ENCODE peak calls at places on chromosomes 2 and 18, in nine cellular contexts. U is retinal pigment epithelial cell, Y is HFF-Myc, D is right cardiac atrium, S is activated T-cell treated with anti-CD3 and anti-CD28 coated beads for 1 hour, L is NAMALWA, C is amniotic epithelial cell, Z is GM06990, J is iPS-NIHi11. X is an unnamed sample.

GRCh38 chr2:118047273-118047898 is 33.5 kb upstream of the CCDC93 start:
- DNase-seq in S (no peak), J (no peak), C (peak; percentile 86), Y (no peak), U (no peak), Z (no peak), D (no peak), L (no peak), X (no peak)

GRCh38 chr2:9629222-9630000 is 1.4 kb downstream of the YWHAQ start:
- DNase-seq in D (no peak), S (no peak), J (no peak), Z (no peak), C (peak; percentile 49), Y (no peak), L (no peak), U (no peak), X (no peak)

GRCh38 chr2:47501374-47502200 is 98.6 kb downstream of the MSH2 start:
- DNase-seq in S (no peak), L (no peak), C (peak; percentile 85), U (no peak), Y (no peak), Z (no peak), J (no peak), D (no peak), X (no peak)

GRCh38 chr2:195498839-195499490 is 158.1 kb upstream of the SLC39A10 start:
- DNase-seq in D (no peak), U (no peak), S (no peak), Y (no peak), J (no peak), C (peak; percentile 27), Z (no peak), L (no peak), X (no peak)

GRCh38 chr2:219251656-219252055 is 1.4 kb upstream of the TUBA4B start:
- DNase-seq in L (no peak), D (no peak), Y (no peak), Z (no peak), U (no peak), J (no peak), S (no peak), C (no peak), X (no peak)

GRCh38 chr2:207828361-207829057 is 58.8 kb upstream of the FZD5 start:
- DNase-seq in J (no peak), C (peak; percentile 12), Y (no peak), L (no peak), Z (no peak), D (no peak), U (no peak), S (no peak), X (no peak)

GRCh38 chr18:6778459-6778858 is 48.9 kb downstream of the ARHGAP28 start:
- DNase-seq in Y (no peak), C (no peak), U (no peak), J (no peak), Z (no peak), D (no peak), L (no peak), S (no peak), X (no peak)

GRCh38 chr18:24094561-24094960 is 44.3 kb upstream of the CABYR start:
- DNase-seq in J (no peak), S (no peak), C (no peak), U (no peak), L (peak; percentile 9), Y (no peak), Z (no peak), D (no peak), X (no peak)

GRCh38 chr2:240351088-240351741 is 84.2 kb upstream of the GPC1 start:
- DNase-seq in Y (no peak), J (no peak), C (peak; percentile 45), U (no peak), Z (no peak), L (no peak), S (no peak), D (peak; percentile 9), X (no peak)

GRCh38 chr2:106334802-106335201 is 133.4 kb downstream of the RGPD3 start:
- DNase-seq in U (peak; percentile 57), S (no peak), Y (no peak), D (no peak), Z (no peak), J (no peak), L (no peak), C (no peak), X (no peak)

GRCh38 chr18:49898421-49898820 is 85.1 kb upstream of the ACAA2 start:
- DNase-seq in L (peak; percentile 79), D (no peak), Y (peak; percentile 61), U (peak; percentile 41), Z (no peak), C (peak; percentile 79), J (peak; percentile 65), S (peak; percentile 50), X (peak; percentile 49)

GRCh38 chr2:1690056-1690775 is 54.1 kb downstream of the PXDN start:
- DNase-seq in S (no peak), C (peak; percentile 55), L (no peak), Z (no peak), D (no peak), Y (no peak), U (peak; percentile 50), J (no peak), X (no peak)

GRCh38 chr2:222835142-222835822 is 25.6 kb upstream of the ACSL3 start:
- DNase-seq in C (no peak), Y (no peak), U (no peak), D (no peak), Z (no peak), L (peak; percentile 13), J (no peak), S (no peak), X (no peak)

GRCh38 chr2:235757212-235757611 is 263.4 kb downstream of the AGAP1 start:
- DNase-seq in Y (no peak), U (no peak), S (no peak), J (no peak), L (no peak), D (no peak), C (no peak), Z (no peak), X (no peak)

GRCh38 chr18:48950536-48951447 is at the start of gene SMAD7:
- DNase-seq in D (peak; percentile 80), Z (no peak), S (no peak), L (peak; percentile 78), Y (no peak), C (no peak), U (no peak), J (no peak), X (peak; percentile 25)

GRCh38 chr2:104476563-104476988 is 377.3 kb upstream of the POU3F3 start:
- DNase-seq in L (no peak), S (no peak), U (no peak), Y (no peak), C (no peak), D (no peak), J (no peak), Z (no peak), X (no peak)

GRCh38 chr2:209629622-209630021 is 142.0 kb upstream of the UNC80 start:
- DNase-seq in L (no peak), S (no peak), C (peak; percentile 16), U (peak; percentile 70), Z (no peak), J (peak; percentile 10), D (no peak), Y (no peak), X (no peak)

GRCh38 chr2:237883951-237884392 is 24.5 kb downstream of the RAMP1 start:
- DNase-seq in S (no peak), Z (no peak), D (no peak), Y (no peak), C (no peak), L (no peak), J (no peak), U (no peak), X (no peak)

GRCh38 chr2:152942940-152943440 is 224.6 kb downstream of the ARL6IP6 start:
- DNase-seq in S (no peak), Z (no peak), U (no peak), J (no peak), C (no peak), Y (no peak), D (no peak), L (no peak), X (no peak)

GRCh38 chr2:67825476-67825875 is 237.3 kb downstream of the C1D start:
- DNase-seq in Z (no peak), U (no peak), Y (peak; percentile 38), D (no peak), C (peak; percentile 72), S (no peak), L (peak; percentile 65), J (no peak), X (no peak)

GRCh38 chr2:188975497-188976102 is 1.4 kb downstream of the COL3A1 start:
- DNase-seq in D (no peak), U (no peak), Y (peak; percentile 95), S (no peak), C (peak; percentile 97), Z (no peak), L (no peak), J (peak; percentile 4), X (no peak)

GRCh38 chr2:120989911-120990441 is 254.3 kb downstream of the GLI2 start:
- DNase-seq in S (no peak), C (no peak), D (no peak), Z (no peak), L (no peak), U (no peak), Y (no peak), J (no peak), X (no peak)

GRCh38 chr18:58755304-58756010 is 84.2 kb downstream of the MALT1 start:
- DNase-seq in U (no peak), S (no peak), D (peak; percentile 69), Z (peak; percentile 16), J (no peak), C (no peak), L (no peak), Y (no peak), X (no peak)

GRCh38 chr2:101040072-101040471 is 38.0 kb downstream of the RPL31 start:
- DNase-seq in D (no peak), Z (no peak), Y (no peak), J (no peak), U (no peak), C (no peak), L (no peak), S (no peak), X (no peak)

GRCh38 chr18:79766308-79766707 is 31.4 kb upstream of the KCNG2 start:
- DNase-seq in U (no peak), C (no peak), D (no peak), Z (no peak), Y (no peak), L (no peak), J (no peak), S (no peak), X (no peak)

GRCh38 chr2:178327516-178327915 is 123.5 kb downstream of the PRKRA start:
- DNase-seq in U (no peak), Y (no peak), C (peak; percentile 21), L (no peak), S (no peak), J (no peak), Z (no peak), D (no peak), X (no peak)

GRCh38 chr18:54280206-54280550 is 10.9 kb downstream of the POLI start:
- DNase-seq in Y (no peak), D (no peak), U (no peak), Z (no peak), C (no peak), S (no peak), J (peak; percentile 30), L (no peak), X (no peak)

GRCh38 chr2:207133862-207134519 is 31.8 kb downstream of the KLF7 start:
- DNase-seq in U (peak; percentile 52), D (peak; percentile 73), J (peak; percentile 38), Y (peak; percentile 75), S (no peak), L (no peak), C (peak; percentile 96), Z (no peak), X (no peak)

GRCh38 chr2:71456617-71457016 is 3.3 kb downstream of the DYSF start:
- DNase-seq in C (no peak), D (no peak), S (no peak), U (no peak), Z (no peak), L (no peak), J (no peak), Y (no peak), X (no peak)

GRCh38 chr2:24907106-24907505 is 12.9 kb downstream of the ADCY3 start:
- DNase-seq in L (no peak), Z (no peak), S (no peak), J (no peak), U (no peak), Y (no peak), D (no peak), C (peak; percentile 85), X (no peak)

GRCh38 chr18:36680042-36680441 is 148.8 kb downstream of the TPGS2 start:
- DNase-seq in C (no peak), U (no peak), J (no peak), L (no peak), S (no peak), D (no peak), Z (no peak), Y (no peak), X (no peak)